ENCODE peak calls at places on chromosomes 6 and 20, in eight cellular contexts. Q is A549; D is bronchial epithelial cell; L is astrocyte; B is CD4-positive, alpha-beta T cell; J is body of pancreas; F is IMR-90; X is HFFc6. Y is an unnamed sample.

GRCh38 chr6:51541847-51542246 is 545.6 kb downstream of the PKHD1 start:
- DNase-seq in Q (no peak), D (peak), L (no peak), B (no peak), J (no peak), F (no peak), X (no peak), Y (peak)

GRCh38 chr6:30507849-30508843 is 18.8 kb downstream of the HLA-E start:
- DNase-seq in Q (no peak), D (no peak), L (no peak), B (no peak), J (no peak), F (no peak), X (no peak), Y (no peak)

GRCh38 chr20:21705466-21706344 is at the start of gene PAX1:
- DNase-seq in Q (no peak), D (no peak), L (no peak), B (no peak), J (no peak), F (no peak), X (no peak), Y (no peak)

GRCh38 chr6:27251672-27252251 is 4.3 kb downstream of the PRSS16 start:
- DNase-seq in Q (peak), D (peak), L (peak), B (peak), J (peak), F (peak), X (no peak), Y (peak)

GRCh38 chr6:39495640-39496039 is 173.1 kb upstream of the KCNK16 start:
- DNase-seq in Q (no peak), D (no peak), L (no peak), B (no peak), J (no peak), F (no peak), X (no peak), Y (no peak)

GRCh38 chr6:106372838-106373501 is 12.5 kb downstream of the CRYBG1 start:
- DNase-seq in Q (no peak), D (peak), L (no peak), B (no peak), J (no peak), F (no peak), X (no peak), Y (no peak)

GRCh38 chr6:44268095-44268628 is 2.1 kb upstream of the TMEM151B start:
- DNase-seq in Q (peak), D (peak), L (no peak), B (peak), J (peak), F (peak), X (no peak), Y (peak)

GRCh38 chr20:54056762-54057639 is 13.4 kb downstream of the BCAS1 start:
- DNase-seq in Q (no peak), D (no peak), L (no peak), B (no peak), J (no peak), F (no peak), X (no peak), Y (no peak)

GRCh38 chr6:89615882-89616281 is 22.7 kb downstream of the LYRM2 start:
- DNase-seq in Q (no peak), D (no peak), L (no peak), B (no peak), J (no peak), F (no peak), X (no peak), Y (no peak)

GRCh38 chr6:119562168-119562567 is 212.6 kb upstream of the MAN1A1 start:
- DNase-seq in Q (no peak), D (no peak), L (no peak), B (no peak), J (no peak), F (no peak), X (no peak), Y (no peak)

DNA sequence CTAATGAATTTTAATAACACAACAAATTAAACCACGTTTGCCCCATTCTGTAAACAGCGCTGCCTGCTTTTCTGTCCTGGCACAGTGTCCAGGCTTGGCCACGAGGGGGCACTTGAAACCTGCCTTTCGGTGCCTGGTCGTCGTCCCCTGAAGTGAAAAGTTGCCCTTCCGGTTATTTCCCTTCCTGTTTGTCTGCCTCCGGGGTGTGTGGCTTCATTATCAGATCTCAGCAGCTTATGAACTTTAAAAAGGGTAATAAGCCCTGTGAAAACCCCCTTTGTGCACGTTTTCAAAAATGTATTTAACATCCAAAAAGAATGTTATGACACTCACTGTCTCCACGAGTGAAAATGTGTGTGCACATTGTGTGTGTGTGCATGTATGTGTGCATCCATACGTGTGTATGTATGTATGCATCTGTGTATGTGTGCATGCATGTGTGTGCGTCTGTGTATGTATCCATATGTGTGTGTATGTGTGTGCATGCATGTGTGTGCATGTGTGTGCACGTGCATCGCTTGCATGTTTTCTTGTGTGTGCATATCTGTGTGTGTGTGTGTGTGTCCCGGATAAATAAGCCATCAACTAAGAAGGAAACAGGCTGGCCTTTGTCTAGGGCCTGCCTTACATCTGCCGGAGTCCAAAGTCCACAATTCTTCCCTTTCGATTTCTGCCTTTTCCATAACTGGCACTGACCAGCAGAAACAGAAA is 358.4 kb downstream of the THBS2 start:
- DNase-seq in Q (peak), D (peak), L (peak), B (peak), J (peak), F (peak), X (peak), Y (peak)
- TF ChIP-seq CTCF in Q (peak), D (peak), L (peak), B (peak), J (peak), F (peak), X (peak), Y (peak)

GRCh38 chr20:8082025-8082424 is 50.0 kb upstream of the PLCB1 start:
- DNase-seq in Q (peak), D (peak), L (no peak), B (no peak), J (no peak), F (no peak), X (peak), Y (no peak)
- TF ChIP-seq CTCF in Q (no peak), D (peak), L (peak), B (no peak), J (no peak), F (peak), X (peak), Y (peak)

DNA sequence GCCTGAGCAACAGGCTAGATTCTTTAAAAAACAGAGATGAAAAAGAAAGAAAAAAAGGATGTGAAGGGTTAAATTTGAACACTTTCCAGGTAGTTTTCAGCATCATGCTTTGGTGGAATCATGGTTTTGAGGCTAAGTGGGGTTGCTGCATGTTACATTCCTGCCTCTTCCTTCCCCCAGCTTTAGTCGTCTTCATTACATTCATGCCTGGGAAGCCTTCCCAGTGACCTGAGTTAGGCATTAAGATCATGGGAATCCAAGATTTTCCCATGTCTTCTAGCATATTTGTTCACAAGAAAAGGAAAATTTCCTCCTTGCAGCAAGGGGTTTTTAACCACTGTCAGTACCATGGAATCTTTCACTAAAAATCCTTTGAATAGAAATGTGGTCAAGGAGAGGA is 12.0 kb downstream of the TPX2 start:
- DNase-seq in Q (no peak), D (no peak), L (peak), B (no peak), J (no peak), F (peak), X (peak), Y (no peak)
- TF ChIP-seq CTCF in Q (no peak), D (no peak), L (no peak), B (no peak), J (no peak), F (no peak), X (no peak), Y (no peak)

DNA sequence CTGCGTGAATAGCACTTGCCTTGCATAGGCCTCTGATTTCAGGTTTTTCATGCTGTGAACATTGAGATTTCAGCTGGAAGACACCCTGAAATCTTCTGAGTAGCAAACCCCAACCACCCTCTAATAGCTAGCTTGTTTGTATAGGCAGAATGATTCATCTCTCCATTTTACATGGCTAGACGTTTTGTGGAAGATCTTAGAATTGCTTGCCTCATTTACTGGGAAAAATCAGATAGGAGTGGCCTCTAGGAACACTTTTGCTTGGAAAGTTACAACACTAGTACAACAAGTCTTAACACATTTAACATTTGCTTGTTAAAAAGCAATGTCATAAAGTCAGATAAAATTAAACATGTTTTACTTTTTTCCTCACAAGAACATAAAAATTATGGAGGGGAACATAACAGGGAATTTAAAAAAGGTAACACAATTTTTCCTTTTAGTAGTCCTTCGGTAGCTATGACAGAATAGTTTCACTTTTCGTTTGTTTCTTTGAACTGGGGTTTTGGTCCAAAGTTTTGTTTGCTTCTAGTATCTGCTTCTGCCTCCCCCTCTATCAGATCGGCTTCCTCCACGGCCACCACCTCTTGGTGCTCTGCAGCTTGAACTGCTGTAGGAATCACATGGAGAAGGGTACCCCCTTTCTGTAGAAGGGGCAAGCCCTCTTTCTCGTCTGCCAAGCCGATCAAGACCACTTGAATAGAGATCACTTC is 102.2 kb upstream of the PTCHD4 start:
- DNase-seq in Q (no peak), D (peak), L (no peak), B (no peak), J (no peak), F (no peak), X (no peak), Y (no peak)
- TF ChIP-seq CTCF in Q (no peak), D (no peak), L (no peak), B (no peak), J (no peak), F (no peak), X (no peak), Y (no peak)

DNA sequence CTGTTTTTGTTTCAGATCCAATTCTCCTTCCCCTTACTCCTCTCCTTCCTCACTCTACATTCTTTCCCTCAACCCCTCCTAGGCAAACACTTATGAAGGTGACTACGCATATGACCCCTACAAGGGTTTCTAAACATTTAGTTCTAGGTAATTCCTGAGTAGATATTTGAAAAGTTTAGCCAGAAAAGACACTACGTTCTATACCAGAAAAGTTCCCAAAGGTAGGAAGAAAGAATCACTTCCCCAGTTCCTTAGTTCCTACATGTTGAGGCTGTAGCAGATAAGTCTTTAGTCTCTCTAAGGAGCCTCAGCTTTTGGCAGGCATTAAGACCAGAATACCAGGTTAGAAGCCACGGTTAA is 11.6 kb downstream of the POU3F2 start:
- DNase-seq in Q (no peak), D (no peak), L (no peak), B (no peak), J (no peak), F (no peak), X (no peak), Y (no peak)
- TF ChIP-seq CTCF in Q (no peak), D (no peak), L (no peak), B (peak), J (no peak), F (no peak), X (peak), Y (no peak)

GRCh38 chr20:46230811-46231282 is 77.5 kb downstream of the CDH22 start:
- DNase-seq in Q (no peak), D (peak), L (peak), B (no peak), J (no peak), F (peak), X (no peak), Y (peak)
- TF ChIP-seq CTCF in Q (no peak), D (no peak), L (no peak), B (no peak), J (no peak), F (no peak), X (no peak), Y (no peak)

DNA sequence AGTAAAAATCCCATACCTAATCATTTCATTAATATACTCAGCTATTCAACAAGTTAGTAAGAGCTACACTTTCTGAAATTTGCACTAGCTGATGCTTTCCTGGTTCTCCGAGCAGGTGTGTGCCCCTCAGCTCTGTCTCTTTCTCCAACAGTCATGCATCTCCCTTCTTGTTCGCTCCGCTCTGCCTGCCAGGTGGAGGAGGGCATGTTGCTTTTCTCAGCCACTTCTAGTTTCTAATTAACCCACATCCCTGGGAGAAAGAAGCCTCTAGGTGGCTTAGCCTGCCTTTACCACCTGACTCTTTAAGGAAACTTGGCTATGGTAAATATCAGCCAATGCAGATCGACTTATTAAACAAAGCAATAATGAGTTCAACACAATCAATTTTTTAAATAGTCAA is 34.2 kb downstream of the LRFN2 start:
- DNase-seq in Q (no peak), D (no peak), L (no peak), B (no peak), J (no peak), F (no peak), X (no peak), Y (no peak)
- TF ChIP-seq CTCF in Q (no peak), D (no peak), L (no peak), B (no peak), J (no peak), F (no peak), X (no peak), Y (no peak)

GRCh38 chr6:34984416-34984815 is 95.4 kb downstream of the ANKS1A start:
- DNase-seq in Q (no peak), D (no peak), L (no peak), B (no peak), J (no peak), F (no peak), X (no peak), Y (no peak)

GRCh38 chr6:34979994-34980393 is 90.9 kb downstream of the ANKS1A start:
- DNase-seq in Q (no peak), D (no peak), L (no peak), B (no peak), J (no peak), F (no peak), X (no peak), Y (no peak)

GRCh38 chr6:34985236-34985635 is 96.2 kb downstream of the ANKS1A start:
- DNase-seq in Q (no peak), D (no peak), L (no peak), B (no peak), J (no peak), F (no peak), X (no peak), Y (no peak)

GRCh38 chr6:34981951-34982350 is 92.9 kb downstream of the ANKS1A start:
- DNase-seq in Q (no peak), D (peak), L (peak), B (no peak), J (no peak), F (peak), X (peak), Y (no peak)

GRCh38 chr6:34982424-34982852 is 93.4 kb downstream of the ANKS1A start:
- DNase-seq in Q (peak), D (peak), L (peak), B (no peak), J (no peak), F (peak), X (peak), Y (no peak)
- TF ChIP-seq CTCF in Q (peak), D (peak), L (peak), B (no peak), J (peak), F (peak), X (peak), Y (peak)

GRCh38 chr6:54002118-54002517 is 109.1 kb upstream of the MLIP start:
- DNase-seq in Q (no peak), D (peak), L (peak), B (no peak), J (no peak), F (peak), X (peak), Y (no peak)
- TF ChIP-seq CTCF in Q (no peak), D (no peak), L (no peak), B (no peak), J (no peak), F (no peak), X (no peak), Y (no peak)